ENCODE peak calls at places on chromosomes 3 and 15, in eight cellular contexts. D is mesothelial cell of epicardium, G is T-helper 1 cell, Z is iPS-NIHi11, B is GM04504, S is mammary epithelial cell, U is fibroblast of mammary gland, Q is hepatic stellate cell. W is an unnamed sample.

GRCh38 chr15:87293016-87293415 is 963.5 kb downstream of the NTRK3 start:
- DNase-seq in D (no peak), G (no peak), Z (no peak), B (no peak), S (no peak), U (no peak), Q (no peak), W (no peak)

GRCh38 chr3:111989061-111989678 is 9.6 kb upstream of the TAGLN3 start:
- DNase-seq in D (no peak), G (no peak), Z (peak; percentile 41), B (no peak), S (peak; percentile 55), U (peak; percentile 78), Q (peak; percentile 38), W (peak; percentile 59)

GRCh38 chr3:23183731-23184130 is 19.4 kb upstream of the UBE2E2 start:
- DNase-seq in D (no peak), G (no peak), Z (peak; percentile 70), B (no peak), S (peak; percentile 62), U (peak; percentile 56), Q (peak; percentile 4), W (no peak)

GRCh38 chr15:69885182-69886041 is 212.3 kb downstream of the TLE3 start:
- DNase-seq in D (no peak), G (no peak), Z (peak; percentile 33), B (no peak), S (no peak), U (no peak), Q (no peak), W (no peak)

GRCh38 chr3:177603137-177603603 is 405.9 kb upstream of the TBL1XR1 start:
- DNase-seq in D (no peak), G (no peak), Z (no peak), B (no peak), S (peak; percentile 40), U (no peak), Q (no peak), W (no peak)

GRCh38 chr3:102238362-102238761 is 196.5 kb upstream of the ZPLD1 start:
- DNase-seq in D (no peak), G (no peak), Z (no peak), B (no peak), S (peak; percentile 88), U (no peak), Q (no peak), W (no peak)

GRCh38 chr3:85571835-85572234 is 613.0 kb downstream of the CADM2 start:
- DNase-seq in D (no peak), G (no peak), Z (no peak), B (no peak), S (peak; percentile 27), U (peak; percentile 52), Q (no peak), W (no peak)

GRCh38 chr3:105832618-105833017 is 36.2 kb downstream of the CBLB start:
- DNase-seq in D (no peak), G (no peak), Z (no peak), B (no peak), S (no peak), U (no peak), Q (no peak), W (no peak)

GRCh38 chr3:25427155-25428002 is 684 bp upstream of the RARB start:
- DNase-seq in D (no peak), G (no peak), Z (no peak), B (no peak), S (peak; percentile 42), U (peak; percentile 64), Q (no peak), W (no peak)

GRCh38 chr3:46858456-46858855 is 4.8 kb downstream of the MYL3 start:
- DNase-seq in D (peak; percentile 5), G (no peak), Z (no peak), B (no peak), S (no peak), U (no peak), Q (no peak), W (no peak)

GRCh38 chr3:32045091-32045964 is 61.1 kb upstream of the GPD1L start:
- DNase-seq in D (no peak), G (no peak), Z (peak; percentile 25), B (peak; percentile 2), S (peak; percentile 74), U (peak; percentile 80), Q (no peak), W (peak; percentile 12)

GRCh38 chr3:122982202-122983185 is 45.1 kb downstream of the SEMA5B start:
- DNase-seq in D (no peak), G (no peak), Z (no peak), B (no peak), S (no peak), U (no peak), Q (no peak), W (no peak)

GRCh38 chr3:95172549-95172948 is 1109.7 kb downstream of the NSUN3 start:
- DNase-seq in D (no peak), G (no peak), Z (no peak), B (no peak), S (no peak), U (no peak), Q (no peak), W (no peak)

W was measured in amniotic stem cell.